ENCODE peak calls at places on chromosome 20, in four cellular contexts. M is CD4-positive, alpha-beta memory T cell; W is testis; D is fibroblast of lung. O is an unnamed sample.

GRCh38 chr20:58293453-58293852 is 16.1 kb upstream of the RAB22A start:
- DNase-seq in M (no peak), W (no peak), D (no peak), O (no peak)

GRCh38 chr20:41865938-41866337 is 247.8 kb upstream of the CHD6 start:
- DNase-seq in M (no peak), W (no peak), D (no peak), O (no peak)

GRCh38 chr20:62489186-62489939 is 13.6 kb upstream of the GATA5 start:
- DNase-seq in M (no peak), W (no peak), D (peak), O (no peak)

GRCh38 chr20:6956056-6956455 is 188.6 kb downstream of the BMP2 start:
- DNase-seq in M (no peak), W (no peak), D (no peak), O (no peak)

GRCh38 chr20:23637282-23638221 is at the start of gene CST3:
- DNase-seq in M (no peak), W (peak), D (peak), O (peak)

GRCh38 chr20:49909499-49910339 is 5.6 kb downstream of the SPATA2 start:
- DNase-seq in M (no peak), W (peak), D (no peak), O (no peak)

GRCh38 chr20:1364106-1364505 is 28.7 kb downstream of the FKBP1A start:
- DNase-seq in M (no peak), W (no peak), D (no peak), O (no peak)

GRCh38 chr20:58997141-58997770 is 9.8 kb downstream of the CTSZ start:
- DNase-seq in M (no peak), W (no peak), D (no peak), O (no peak)

GRCh38 chr20:43658068-43658722 is 8.7 kb upstream of the MYBL2 start:
- DNase-seq in M (no peak), W (no peak), D (peak), O (no peak)

GRCh38 chr20:42179768-42180167 is 561.6 kb upstream of the CHD6 start:
- DNase-seq in M (no peak), W (peak), D (no peak), O (no peak)

GRCh38 chr20:41178904-41179432 is 41.6 kb downstream of the PLCG1 start:
- DNase-seq in M (no peak), W (peak), D (peak), O (peak)

GRCh38 chr20:41411458-41411857 is 44.8 kb upstream of the EMILIN3 start:
- DNase-seq in M (no peak), W (no peak), D (peak), O (no peak)

GRCh38 chr20:62122659-62123449 is 579 bp downstream of the LSM14B start:
- DNase-seq in M (peak), W (peak), D (no peak), O (no peak)

GRCh38 chr20:36538026-36538764 is 3.1 kb upstream of the MYL9 start:
- DNase-seq in M (no peak), W (no peak), D (peak), O (no peak)

GRCh38 chr20:44886276-44886671 is 769 bp downstream of the YWHAB start:
- DNase-seq in M (no peak), W (no peak), D (no peak), O (no peak)

GRCh38 chr20:2133318-2134183 is 31.9 kb downstream of the STK35 start:
- DNase-seq in M (no peak), W (no peak), D (peak), O (no peak)

GRCh38 chr20:59744756-59745155 is 140.4 kb downstream of the PHACTR3 start:
- DNase-seq in M (no peak), W (no peak), D (no peak), O (no peak)

GRCh38 chr20:31781945-31782344 is 37.2 kb upstream of the MYLK2 start:
- DNase-seq in M (no peak), W (no peak), D (peak), O (no peak)

GRCh38 chr20:39112196-39112743 is 150.1 kb downstream of the DHX35 start:
- DNase-seq in M (no peak), W (peak), D (peak), O (no peak)

GRCh38 chr20:49187330-49188100 is 619 bp downstream of the STAU1 start:
- DNase-seq in M (peak), W (peak), D (peak), O (peak)

GRCh38 chr20:8457978-8458377 is 325.9 kb downstream of the PLCB1 start:
- DNase-seq in M (no peak), W (no peak), D (no peak), O (no peak)

GRCh38 chr20:48411265-48411664 is 416.5 kb downstream of the PREX1 start:
- DNase-seq in M (no peak), W (no peak), D (no peak), O (no peak)

GRCh38 chr20:58228484-58229197 is at the start of gene ANKRD60:
- DNase-seq in M (peak), W (peak), D (peak), O (no peak)

GRCh38 chr20:21125072-21125848 is 622 bp upstream of the KIZ start:
- DNase-seq in M (no peak), W (peak), D (peak), O (peak)

GRCh38 chr20:13422637-13423036 is 201.6 kb downstream of the ISM1 start:
- DNase-seq in M (no peak), W (no peak), D (no peak), O (no peak)

GRCh38 chr20:21244808-21245207 is 58.3 kb upstream of the XRN2 start:
- DNase-seq in M (no peak), W (no peak), D (no peak), O (no peak)

GRCh38 chr20:47664068-47664437 is 121.2 kb downstream of the SULF2 start:
- DNase-seq in M (no peak), W (no peak), D (no peak), O (no peak)

GRCh38 chr20:1887321-1887720 is 7.9 kb upstream of the SIRPA start:
- DNase-seq in M (no peak), W (no peak), D (no peak), O (no peak)

GRCh38 chr20:48236485-48237055 is 451.3 kb upstream of the SULF2 start:
- DNase-seq in M (no peak), W (no peak), D (no peak), O (no peak)

GRCh38 chr20:19254956-19255355 is 42.5 kb downstream of the SLC24A3 start:
- DNase-seq in M (no peak), W (no peak), D (no peak), O (no peak)

GRCh38 chr20:49259799-49260198 is 18.1 kb downstream of the ZNFX1 start:
- DNase-seq in M (no peak), W (no peak), D (no peak), O (no peak)

GRCh38 chr20:62413896-62414481 is 6.9 kb upstream of the CABLES2 start:
- DNase-seq in M (no peak), W (no peak), D (no peak), O (no peak)

GRCh38 chr20:46178891-46179290 is 60.8 kb downstream of the CD40 start:
- DNase-seq in M (no peak), W (no peak), D (no peak), O (no peak)

GRCh38 chr20:22559711-22560305 is 24.6 kb downstream of the FOXA2 start:
- DNase-seq in M (no peak), W (no peak), D (no peak), O (no peak)

GRCh38 chr20:48025661-48026060 is 240.4 kb upstream of the SULF2 start:
- DNase-seq in M (no peak), W (no peak), D (peak), O (no peak)

GRCh38 chr20:34532751-34533150 is 16.5 kb downstream of the DYNLRB1 start:
- DNase-seq in M (no peak), W (no peak), D (no peak), O (no peak)
- H3K27ac ChIP-seq in M (no peak), W (no peak), D (no peak), O (no peak)

DNA sequence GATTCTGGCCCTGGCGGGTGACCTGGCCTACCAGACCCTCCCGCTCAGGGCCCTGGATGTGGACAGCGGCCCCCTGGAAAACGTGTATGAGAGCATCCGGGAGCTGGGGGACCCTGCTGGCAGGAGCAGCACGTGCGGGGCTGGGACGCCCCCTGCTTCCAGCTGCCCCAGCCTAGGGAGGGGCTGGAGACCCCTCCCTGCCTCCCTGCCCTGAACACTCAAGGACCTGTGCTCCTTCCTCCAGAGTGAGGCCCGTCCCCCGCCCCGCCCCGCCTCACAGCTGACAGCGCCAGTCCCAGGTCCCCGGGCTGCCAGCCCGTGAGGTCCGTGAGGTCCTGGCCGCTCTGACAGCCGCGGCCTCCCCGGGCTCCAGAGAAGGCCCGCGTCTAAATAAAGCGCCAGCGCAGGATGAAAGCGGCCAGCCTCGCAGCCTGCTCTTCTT is 868 bp upstream of the SLC2A4RG start:
- DNase-seq in M (peak), W (peak), D (peak), O (peak)
- H3K27ac ChIP-seq in M (peak), W (peak), D (no peak), O (peak)

GRCh38 chr20:5484346-5484745 is 167.6 kb upstream of the PROKR2 start:
- DNase-seq in M (no peak), W (no peak), D (no peak), O (no peak)

GRCh38 chr20:5489596-5489995 is 172.8 kb upstream of the PROKR2 start:
- DNase-seq in M (no peak), W (no peak), D (no peak), O (no peak)

GRCh38 chr20:5488823-5489222 is 172.1 kb upstream of the PROKR2 start:
- DNase-seq in M (no peak), W (no peak), D (no peak), O (no peak)

GRCh38 chr20:5484926-5485325 is 168.2 kb upstream of the PROKR2 start:
- DNase-seq in M (no peak), W (no peak), D (no peak), O (no peak)

DNA sequence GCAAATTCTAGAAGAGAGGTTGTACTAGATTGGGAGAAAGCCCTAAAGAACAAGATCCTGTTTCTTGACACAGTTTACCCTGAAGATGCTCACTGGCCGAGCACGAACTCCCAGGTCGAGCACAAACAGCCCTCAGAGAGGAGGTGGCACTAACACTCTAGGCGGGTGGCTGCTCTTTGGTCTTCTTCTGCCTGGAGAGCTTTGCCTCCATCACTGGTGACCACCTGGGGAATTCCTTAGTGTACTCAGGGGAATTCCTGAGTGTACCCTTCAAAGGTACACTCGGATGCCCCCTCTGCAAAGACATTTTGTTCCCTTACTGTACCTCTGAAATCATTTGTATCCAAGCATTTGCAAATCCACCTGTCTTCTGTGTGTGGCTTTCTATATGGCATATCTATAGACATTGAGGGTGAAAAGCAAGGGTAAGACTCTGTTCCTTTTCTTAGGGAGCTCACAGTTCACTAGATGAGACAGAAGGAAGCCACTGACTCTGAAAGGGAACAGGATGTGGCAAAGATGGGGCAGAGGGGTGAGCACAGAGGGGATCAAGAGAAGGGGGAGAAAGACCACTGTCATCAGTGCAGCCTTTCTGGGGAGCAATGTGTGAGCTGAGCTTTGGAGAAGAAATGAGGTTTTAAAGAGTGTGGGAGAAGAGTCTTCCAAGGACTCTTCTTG is 169.8 kb upstream of the PROKR2 start:
- DNase-seq in M (no peak), W (no peak), D (no peak), O (no peak)
- H3K27ac ChIP-seq in M (no peak), W (no peak), D (no peak), O (no peak)

DNA sequence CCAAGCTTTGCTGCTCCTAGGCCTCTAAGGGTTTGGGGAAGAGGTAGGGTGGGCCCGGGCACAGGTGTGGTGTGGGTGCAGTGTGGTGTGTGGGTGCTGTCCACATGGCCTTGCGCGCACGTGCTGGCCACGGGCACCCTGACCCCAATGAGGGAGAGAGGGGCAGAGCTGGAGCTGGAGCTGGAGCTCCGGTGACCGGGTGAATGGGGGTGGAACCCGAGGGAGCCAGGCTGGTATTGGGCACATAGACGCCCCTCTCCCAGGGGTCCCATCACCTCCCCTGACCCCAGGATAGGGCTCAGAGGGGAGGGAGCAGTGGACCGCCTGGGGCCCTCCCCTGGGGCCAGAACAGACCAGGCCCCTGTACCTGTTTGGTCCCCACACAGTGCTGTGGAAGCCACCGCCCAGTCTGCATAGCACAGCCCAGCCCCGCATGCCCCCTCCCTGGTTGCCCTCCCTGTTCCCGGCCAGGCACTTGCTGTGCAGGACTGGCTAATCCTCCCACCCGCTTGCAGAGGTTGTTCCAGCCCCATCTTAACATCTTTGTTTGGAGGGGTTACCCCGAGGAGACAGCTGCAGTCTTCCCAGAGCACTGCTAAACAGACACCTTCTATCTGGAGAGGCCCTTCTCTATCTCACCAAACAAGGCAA is 984 bp downstream of the ADAM33 start:
- DNase-seq in M (no peak), W (no peak), D (no peak), O (no peak)
- H3K27ac ChIP-seq in M (no peak), W (peak), D (peak), O (peak)

O was measured in lower lobe of right lung.